ENCODE peak calls at places on chromosomes 7 and 10, in five cellular contexts. One of them, this sample, is unnamed.

GRCh38 chr7:143327903-143328302 is 12.0 kb downstream of the CLCN1 start:
- DNase-seq in mesenchymal stem cell: no peak
- DNase-seq in CD8-positive, alpha-beta T cell: no peak
- DNase-seq in adrenal gland: no peak
- DNase-seq in sigmoid colon: no peak
- DNase-seq in this sample: no peak

GRCh38 chr7:159067870-159068787 is 76.5 kb downstream of the VIPR2 start:
- DNase-seq in mesenchymal stem cell: no peak
- DNase-seq in CD8-positive, alpha-beta T cell: no peak
- DNase-seq in adrenal gland: no peak
- DNase-seq in sigmoid colon: peak; percentile 92
- DNase-seq in this sample: peak; percentile 93

GRCh38 chr10:22693371-22693784 is 21.0 kb downstream of the PIP4K2A start:
- DNase-seq in mesenchymal stem cell: peak; percentile 77
- DNase-seq in CD8-positive, alpha-beta T cell: no peak
- DNase-seq in adrenal gland: peak; percentile 56
- DNase-seq in sigmoid colon: no peak
- DNase-seq in this sample: no peak

GRCh38 chr10:43211030-43211429 is 55.8 kb downstream of the RASGEF1A start:
- DNase-seq in mesenchymal stem cell: no peak
- DNase-seq in CD8-positive, alpha-beta T cell: no peak
- DNase-seq in adrenal gland: no peak
- DNase-seq in sigmoid colon: peak; percentile 50
- DNase-seq in this sample: no peak

GRCh38 chr10:18140149-18140956 is at the start of gene CACNB2:
- DNase-seq in mesenchymal stem cell: peak; percentile 34
- DNase-seq in CD8-positive, alpha-beta T cell: no peak
- DNase-seq in adrenal gland: peak; percentile 64
- DNase-seq in sigmoid colon: peak; percentile 93
- DNase-seq in this sample: no peak

GRCh38 chr10:122561792-122562191 is 1.2 kb downstream of the DMBT1 start:
- DNase-seq in mesenchymal stem cell: no peak
- DNase-seq in CD8-positive, alpha-beta T cell: no peak
- DNase-seq in adrenal gland: no peak
- DNase-seq in sigmoid colon: no peak
- DNase-seq in this sample: no peak

GRCh38 chr10:44990302-44990655 is 10.4 kb upstream of the ZNF22 start:
- DNase-seq in mesenchymal stem cell: no peak
- DNase-seq in CD8-positive, alpha-beta T cell: peak; percentile 7
- DNase-seq in adrenal gland: no peak
- DNase-seq in sigmoid colon: peak; percentile 67
- DNase-seq in this sample: no peak

GRCh38 chr7:92781117-92781720 is 55.2 kb downstream of the CDK6 start:
- DNase-seq in mesenchymal stem cell: no peak
- DNase-seq in CD8-positive, alpha-beta T cell: no peak
- DNase-seq in adrenal gland: peak; percentile 31
- DNase-seq in sigmoid colon: no peak
- DNase-seq in this sample: no peak

GRCh38 chr10:34780818-34781380 is 34.2 kb downstream of the PARD3 start:
- DNase-seq in mesenchymal stem cell: peak; percentile 80
- DNase-seq in CD8-positive, alpha-beta T cell: no peak
- DNase-seq in adrenal gland: peak; percentile 53
- DNase-seq in sigmoid colon: peak; percentile 81
- DNase-seq in this sample: no peak

GRCh38 chr10:123621492-123621891 is 44.7 kb upstream of the GPR26 start:
- DNase-seq in mesenchymal stem cell: no peak
- DNase-seq in CD8-positive, alpha-beta T cell: no peak
- DNase-seq in adrenal gland: no peak
- DNase-seq in sigmoid colon: no peak
- DNase-seq in this sample: peak; percentile 64

GRCh38 chr10:4051408-4052151 is 266.6 kb upstream of the KLF6 start:
- DNase-seq in mesenchymal stem cell: peak; percentile 43
- DNase-seq in CD8-positive, alpha-beta T cell: no peak
- DNase-seq in adrenal gland: no peak
- DNase-seq in sigmoid colon: no peak
- DNase-seq in this sample: no peak

GRCh38 chr7:79298145-79298760 is 155.2 kb downstream of the MAGI2 start:
- DNase-seq in mesenchymal stem cell: peak; percentile 58
- DNase-seq in CD8-positive, alpha-beta T cell: no peak
- DNase-seq in adrenal gland: no peak
- DNase-seq in sigmoid colon: no peak
- DNase-seq in this sample: no peak

GRCh38 chr7:87476179-87476557 is 688 bp upstream of the ABCB4 start:
- DNase-seq in mesenchymal stem cell: no peak
- DNase-seq in CD8-positive, alpha-beta T cell: no peak
- DNase-seq in adrenal gland: no peak
- DNase-seq in sigmoid colon: no peak
- DNase-seq in this sample: no peak
- H3K4me3 ChIP-seq in mesenchymal stem cell: no peak overlapping the region
- H3K4me3 ChIP-seq in CD8-positive, alpha-beta T cell: no peak overlapping the region
- H3K4me3 ChIP-seq in adrenal gland: peak overlapping the region; percentile 16
- H3K4me3 ChIP-seq in sigmoid colon: peak overlapping the region; percentile 59
- H3K4me3 ChIP-seq in this sample: peak overlapping the region; percentile 64

DNA sequence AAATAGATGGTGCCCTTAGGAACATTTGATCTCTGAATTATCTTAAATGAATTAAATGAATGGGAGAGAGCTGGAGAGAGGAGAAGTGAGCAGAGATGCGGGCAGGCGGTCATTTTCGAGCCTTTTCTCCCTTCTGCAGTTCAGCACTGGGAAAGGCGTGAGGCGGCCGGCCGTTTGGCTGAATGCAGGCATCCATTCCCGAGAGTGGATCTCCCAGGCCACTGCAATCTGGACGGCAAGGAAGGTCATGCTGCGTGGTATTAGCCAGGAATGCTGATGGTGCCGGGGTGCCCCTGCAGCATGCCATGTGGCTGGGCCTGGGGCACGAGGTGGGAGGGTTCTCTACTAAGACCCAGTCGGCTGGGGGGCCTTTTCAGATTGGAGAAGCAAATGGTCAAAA is 12.7 kb downstream of the CPA4 start:
- DNase-seq in mesenchymal stem cell: no peak
- DNase-seq in CD8-positive, alpha-beta T cell: no peak
- DNase-seq in adrenal gland: no peak
- DNase-seq in sigmoid colon: no peak
- DNase-seq in this sample: no peak
- H3K4me3 ChIP-seq in mesenchymal stem cell: no peak overlapping the region
- H3K4me3 ChIP-seq in CD8-positive, alpha-beta T cell: no peak overlapping the region
- H3K4me3 ChIP-seq in adrenal gland: no peak overlapping the region
- H3K4me3 ChIP-seq in sigmoid colon: no peak overlapping the region
- H3K4me3 ChIP-seq in this sample: no peak overlapping the region

GRCh38 chr7:522938-523289 is 3.3 kb upstream of the PDGFA start:
- DNase-seq in mesenchymal stem cell: no peak
- DNase-seq in CD8-positive, alpha-beta T cell: no peak
- DNase-seq in adrenal gland: no peak
- DNase-seq in sigmoid colon: no peak
- DNase-seq in this sample: no peak
- H3K4me3 ChIP-seq in mesenchymal stem cell: no peak overlapping the region
- H3K4me3 ChIP-seq in CD8-positive, alpha-beta T cell: no peak overlapping the region
- H3K4me3 ChIP-seq in adrenal gland: no peak overlapping the region
- H3K4me3 ChIP-seq in sigmoid colon: peak overlapping the region; percentile 53
- H3K4me3 ChIP-seq in this sample: no peak overlapping the region

GRCh38 chr10:79349072-79349491 is 1.8 kb downstream of the PPIF start:
- DNase-seq in mesenchymal stem cell: no peak
- DNase-seq in CD8-positive, alpha-beta T cell: no peak
- DNase-seq in adrenal gland: no peak
- DNase-seq in sigmoid colon: no peak
- DNase-seq in this sample: no peak

GRCh38 chr10:79351332-79351731 is 4.1 kb downstream of the PPIF start:
- DNase-seq in mesenchymal stem cell: no peak
- DNase-seq in CD8-positive, alpha-beta T cell: no peak
- DNase-seq in adrenal gland: peak; percentile 7
- DNase-seq in sigmoid colon: no peak
- DNase-seq in this sample: no peak

GRCh38 chr10:79348640-79348988 is 1.3 kb downstream of the PPIF start:
- DNase-seq in mesenchymal stem cell: no peak
- DNase-seq in CD8-positive, alpha-beta T cell: no peak
- DNase-seq in adrenal gland: peak; percentile 81
- DNase-seq in sigmoid colon: no peak
- DNase-seq in this sample: no peak

GRCh38 chr10:79350407-79351154 is 3.3 kb downstream of the PPIF start:
- DNase-seq in mesenchymal stem cell: no peak
- DNase-seq in CD8-positive, alpha-beta T cell: no peak
- DNase-seq in adrenal gland: peak; percentile 17
- DNase-seq in sigmoid colon: no peak
- DNase-seq in this sample: no peak

GRCh38 chr10:79349766-79350406 is 2.6 kb downstream of the PPIF start:
- DNase-seq in mesenchymal stem cell: no peak
- DNase-seq in CD8-positive, alpha-beta T cell: no peak
- DNase-seq in adrenal gland: peak; percentile 83
- DNase-seq in sigmoid colon: no peak
- DNase-seq in this sample: no peak
- H3K4me3 ChIP-seq in mesenchymal stem cell: no peak overlapping the region
- H3K4me3 ChIP-seq in CD8-positive, alpha-beta T cell: no peak overlapping the region
- H3K4me3 ChIP-seq in adrenal gland: no peak overlapping the region
- H3K4me3 ChIP-seq in sigmoid colon: no peak overlapping the region
- H3K4me3 ChIP-seq in this sample: no peak overlapping the region

DNA sequence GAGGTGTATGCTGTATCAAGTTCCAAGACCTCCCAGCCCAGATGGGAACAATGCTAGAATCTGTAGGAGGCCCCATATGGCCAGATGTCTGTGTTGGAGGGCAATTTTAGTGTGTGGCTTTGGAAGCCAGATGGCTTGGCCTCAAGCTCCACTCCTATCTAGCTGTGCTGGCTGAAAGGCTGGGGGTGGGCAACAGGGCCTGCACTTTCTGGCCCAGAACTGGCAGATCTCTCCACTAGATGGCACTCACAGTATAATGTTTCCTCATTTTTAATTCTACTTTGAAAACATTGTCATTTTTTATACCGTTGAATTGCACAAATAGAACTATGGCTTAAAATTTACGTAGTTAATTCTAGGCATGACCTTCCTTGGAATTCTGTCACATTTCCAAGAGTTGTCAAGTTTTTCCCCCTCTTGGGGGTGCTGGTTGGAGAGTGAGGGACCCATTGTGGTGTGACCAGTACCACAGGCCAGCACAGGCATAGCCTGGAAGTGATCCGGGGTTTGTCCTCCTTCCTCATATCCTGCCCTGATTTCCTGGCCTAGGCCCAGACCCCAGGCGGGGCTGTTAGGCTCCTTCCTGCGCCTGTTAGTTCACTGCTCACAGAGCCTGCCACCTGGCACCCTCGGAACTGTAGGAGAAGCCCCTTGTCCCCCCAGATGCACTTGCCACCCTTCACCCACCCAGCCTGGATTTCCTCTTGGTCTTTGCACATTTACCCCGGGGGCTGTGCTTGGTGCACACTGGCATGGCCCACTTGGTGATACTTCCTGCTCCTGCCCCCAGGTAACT is 52.9 kb downstream of the ARHGAP22 start:
- DNase-seq in mesenchymal stem cell: peak; percentile 53
- DNase-seq in CD8-positive, alpha-beta T cell: no peak
- DNase-seq in adrenal gland: peak; percentile 25
- DNase-seq in sigmoid colon: no peak
- DNase-seq in this sample: no peak
- H3K4me3 ChIP-seq in mesenchymal stem cell: no peak overlapping the region
- H3K4me3 ChIP-seq in CD8-positive, alpha-beta T cell: no peak overlapping the region
- H3K4me3 ChIP-seq in adrenal gland: no peak overlapping the region
- H3K4me3 ChIP-seq in sigmoid colon: no peak overlapping the region
- H3K4me3 ChIP-seq in this sample: no peak overlapping the region

GRCh38 chr10:27745380-27745718 is 270 bp downstream of the MKX start:
- DNase-seq in mesenchymal stem cell: no peak
- DNase-seq in CD8-positive, alpha-beta T cell: no peak
- DNase-seq in adrenal gland: no peak
- DNase-seq in sigmoid colon: peak; percentile 65
- DNase-seq in this sample: no peak
- H3K4me3 ChIP-seq in mesenchymal stem cell: peak overlapping the region; percentile 65
- H3K4me3 ChIP-seq in CD8-positive, alpha-beta T cell: peak overlapping the region; percentile 80
- H3K4me3 ChIP-seq in adrenal gland: no peak overlapping the region
- H3K4me3 ChIP-seq in sigmoid colon: peak overlapping the region; percentile 77
- H3K4me3 ChIP-seq in this sample: peak overlapping the region; percentile 90

GRCh38 chr7:75969704-75970498 is 24.5 kb downstream of the TMEM120A start:
- DNase-seq in mesenchymal stem cell: peak; percentile 27
- DNase-seq in CD8-positive, alpha-beta T cell: no peak
- DNase-seq in adrenal gland: peak; percentile 36
- DNase-seq in sigmoid colon: no peak
- DNase-seq in this sample: no peak
- H3K4me3 ChIP-seq in mesenchymal stem cell: no peak overlapping the region
- H3K4me3 ChIP-seq in CD8-positive, alpha-beta T cell: no peak overlapping the region
- H3K4me3 ChIP-seq in adrenal gland: no peak overlapping the region
- H3K4me3 ChIP-seq in sigmoid colon: no peak overlapping the region
- H3K4me3 ChIP-seq in this sample: no peak overlapping the region

GRCh38 chr7:33155811-33156210 is 26.4 kb downstream of the BBS9 start:
- DNase-seq in mesenchymal stem cell: peak; percentile 81
- DNase-seq in CD8-positive, alpha-beta T cell: no peak
- DNase-seq in adrenal gland: no peak
- DNase-seq in sigmoid colon: no peak
- DNase-seq in this sample: no peak

GRCh38 chr7:33156441-33156840 is 27.1 kb downstream of the BBS9 start:
- DNase-seq in mesenchymal stem cell: no peak
- DNase-seq in CD8-positive, alpha-beta T cell: no peak
- DNase-seq in adrenal gland: no peak
- DNase-seq in sigmoid colon: no peak
- DNase-seq in this sample: no peak

GRCh38 chr7:33157311-33157710 is 27.9 kb downstream of the BBS9 start:
- DNase-seq in mesenchymal stem cell: no peak
- DNase-seq in CD8-positive, alpha-beta T cell: no peak
- DNase-seq in adrenal gland: no peak
- DNase-seq in sigmoid colon: no peak
- DNase-seq in this sample: no peak

GRCh38 chr7:33152087-33152486 is 22.7 kb downstream of the BBS9 start:
- DNase-seq in mesenchymal stem cell: no peak
- DNase-seq in CD8-positive, alpha-beta T cell: no peak
- DNase-seq in adrenal gland: no peak
- DNase-seq in sigmoid colon: no peak
- DNase-seq in this sample: no peak

GRCh38 chr7:33157781-33158180 is 28.4 kb downstream of the BBS9 start:
- DNase-seq in mesenchymal stem cell: no peak
- DNase-seq in CD8-positive, alpha-beta T cell: no peak
- DNase-seq in adrenal gland: no peak
- DNase-seq in sigmoid colon: no peak
- DNase-seq in this sample: no peak
- H3K4me3 ChIP-seq in mesenchymal stem cell: no peak overlapping the region
- H3K4me3 ChIP-seq in CD8-positive, alpha-beta T cell: no peak overlapping the region
- H3K4me3 ChIP-seq in adrenal gland: no peak overlapping the region
- H3K4me3 ChIP-seq in sigmoid colon: no peak overlapping the region
- H3K4me3 ChIP-seq in this sample: no peak overlapping the region

DNA sequence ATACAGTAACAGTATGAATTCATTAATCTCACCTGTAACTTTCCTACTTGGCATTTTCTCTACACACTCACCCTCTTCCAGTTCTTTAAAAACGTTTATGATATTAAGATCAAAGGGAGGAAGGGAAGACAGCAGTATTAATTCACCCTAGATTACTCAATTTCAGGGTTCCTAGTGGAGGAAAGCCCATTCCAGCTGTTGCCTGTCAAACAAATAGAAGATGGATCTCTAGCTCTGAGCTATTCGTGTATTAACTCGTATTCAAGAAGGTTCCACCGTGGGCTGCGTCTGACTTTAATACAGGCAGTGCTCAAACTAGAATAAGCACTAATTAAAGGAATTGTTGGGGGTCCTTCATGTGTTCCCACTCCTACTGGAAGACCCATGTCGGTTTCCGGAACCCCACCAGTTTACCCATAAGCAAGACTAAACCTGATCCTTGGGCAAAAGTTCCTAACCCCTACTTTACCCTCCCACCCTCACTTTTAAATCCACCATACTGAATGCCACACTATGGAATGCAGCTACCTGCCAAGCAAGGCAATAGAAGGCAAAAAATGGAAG is 2.1 kb downstream of the NANOS1 start:
- DNase-seq in mesenchymal stem cell: peak; percentile 48
- DNase-seq in CD8-positive, alpha-beta T cell: no peak
- DNase-seq in adrenal gland: no peak
- DNase-seq in sigmoid colon: no peak
- DNase-seq in this sample: peak; percentile 83
- H3K4me3 ChIP-seq in mesenchymal stem cell: no peak overlapping the region
- H3K4me3 ChIP-seq in CD8-positive, alpha-beta T cell: no peak overlapping the region
- H3K4me3 ChIP-seq in adrenal gland: no peak overlapping the region
- H3K4me3 ChIP-seq in sigmoid colon: no peak overlapping the region
- H3K4me3 ChIP-seq in this sample: peak overlapping the region; percentile 78

This sample was measured in esophagus muscularis mucosa.